ENCODE peak calls at places on chromosomes 13 and 19, in eight cellular contexts. L is KG1; E is stimulated activated CD4-positive, alpha-beta T cell treated with anti-CD3 and anti-CD28 coated beads, Interleukin-15, amount 100 ng/mL, for 48 hours; K is mammary epithelial cell; X is stimulated activated CD8-positive, alpha-beta memory T cell treated with anti-CD3 and anti-CD28 coated beads, Interleukin-4, amount 100 ng/mL, for 1 hour; R is left cardiac atrium; G is SK-N-SH; O is activated T-cell treated with anti-CD3 and anti-CD28 coated beads for 1 hour. Y is an unnamed sample.

GRCh38 chr13:112840472-112841302 is 128.3 kb upstream of the MCF2L start:
- DNase-seq in X (no peak), L (no peak), E (no peak), G (no peak), K (no peak), R (no peak), O (no peak), Y (peak)

GRCh38 chr19:23482829-23483228 is 87.6 kb upstream of the ZNF91 start:
- DNase-seq in G (no peak), K (peak), L (no peak), R (no peak), O (no peak), E (no peak), X (no peak), Y (no peak)

GRCh38 chr13:25659091-25659502 is 287.3 kb downstream of the ATP8A2 start:
- DNase-seq in K (peak), E (no peak), R (no peak), G (no peak), X (no peak), O (no peak), L (no peak), Y (no peak)

GRCh38 chr19:2798733-2799132 is 13.4 kb downstream of the THOP1 start:
- DNase-seq in O (no peak), R (peak), E (no peak), K (no peak), X (no peak), L (no peak), G (no peak), Y (peak)

GRCh38 chr19:19539738-19540703 is 2.0 kb downstream of the CILP2 start:
- DNase-seq in E (peak), X (peak), L (no peak), K (peak), R (peak), G (peak), O (peak), Y (peak)

GRCh38 chr19:39362682-39363657 is 20.7 kb downstream of the SAMD4B start:
- DNase-seq in E (no peak), G (no peak), R (no peak), L (no peak), K (peak), X (no peak), O (no peak), Y (peak)

GRCh38 chr19:39969266-39969665 is 1.7 kb upstream of the PSMC4 start:
- DNase-seq in E (no peak), R (no peak), L (no peak), K (peak), G (no peak), X (no peak), O (no peak), Y (no peak)

GRCh38 chr19:982567-983170 is 1.5 kb upstream of the WDR18 start:
- DNase-seq in L (peak), R (peak), O (peak), K (peak), E (peak), X (peak), G (peak), Y (peak)

Y was measured in osteoblast.